ENCODE peak calls at places on chromosomes 2 and 18, in nine cellular contexts. C, E, I, F, A, O, B, L and Y are unnamed samples.
A peak's percentile ranks its signal among the peaks of the same experiment; 100 is the strongest.

GRCh38 chr2:100757621-100758394 is 62.1 kb upstream of the NPAS2 start:
- DNase-seq in C (peak; percentile 94), E (peak; percentile 98), I (no peak), F (peak; percentile 90), A (peak; percentile 39), O (no peak), B (peak; percentile 68), L (no peak), Y (peak; percentile 88)

GRCh38 chr2:43105586-43106562 is 120.5 kb downstream of the ZFP36L2 start:
- DNase-seq in C (peak; percentile 56), E (peak; percentile 73), I (no peak), F (peak; percentile 59), A (peak; percentile 58), O (peak; percentile 75), B (no peak), L (peak; percentile 68), Y (no peak)

GRCh38 chr2:85413592-85414421 is 3.6 kb upstream of the CAPG start:
- DNase-seq in C (no peak), E (peak; percentile 46), I (no peak), F (peak; percentile 59), A (no peak), O (no peak), B (peak; percentile 52), L (no peak), Y (peak; percentile 41)

GRCh38 chr2:159476329-159476728 is 140.0 kb downstream of the BAZ2B start:
- DNase-seq in C (no peak), E (peak; percentile 16), I (no peak), F (peak; percentile 50), A (no peak), O (no peak), B (no peak), L (no peak), Y (peak; percentile 29)

GRCh38 chr2:228318218-228318617 is 136.7 kb upstream of the SPHKAP start:
- DNase-seq in C (peak; percentile 72), E (no peak), I (peak; percentile 72), F (no peak), A (peak; percentile 1), O (no peak), B (no peak), L (peak; percentile 5), Y (peak; percentile 0)

GRCh38 chr18:62425465-62426190 is 97.2 kb upstream of the ZCCHC2 start:
- DNase-seq in C (peak; percentile 99), E (peak; percentile 96), I (peak; percentile 83), F (peak; percentile 94), A (peak; percentile 34), O (peak; percentile 58), B (peak; percentile 98), L (peak; percentile 66), Y (peak; percentile 90)

GRCh38 chr2:68747918-68748317 is 13.3 kb downstream of the ARHGAP25 start:
- DNase-seq in C (no peak), E (no peak), I (no peak), F (no peak), A (no peak), O (no peak), B (no peak), L (no peak), Y (no peak)

GRCh38 chr2:155695505-155695904 is 637.0 kb downstream of the NR4A2 start:
- DNase-seq in C (no peak), E (no peak), I (no peak), F (no peak), A (no peak), O (no peak), B (no peak), L (no peak), Y (no peak)

GRCh38 chr2:152548111-152548875 is 169.0 kb downstream of the PRPF40A start:
- DNase-seq in C (no peak), E (peak; percentile 35), I (no peak), F (peak; percentile 57), A (no peak), O (no peak), B (no peak), L (no peak), Y (peak; percentile 49)

GRCh38 chr2:217223222-217223930 is 363.5 kb upstream of the TNP1 start:
- DNase-seq in C (peak; percentile 92), E (peak; percentile 99), I (no peak), F (peak; percentile 98), A (no peak), O (peak; percentile 25), B (peak; percentile 90), L (no peak), Y (peak; percentile 98)

GRCh38 chr18:12930908-12931307 is 16.9 kb upstream of the SEH1L start:
- DNase-seq in C (no peak), E (no peak), I (no peak), F (no peak), A (no peak), O (no peak), B (no peak), L (no peak), Y (no peak)

GRCh38 chr18:61847164-61847791 is 45.5 kb downstream of the RNF152 start:
- DNase-seq in C (no peak), E (no peak), I (no peak), F (no peak), A (no peak), O (no peak), B (no peak), L (no peak), Y (no peak)

GRCh38 chr2:36333350-36334012 is 22.1 kb upstream of the CRIM1 start:
- DNase-seq in C (peak; percentile 31), E (no peak), I (no peak), F (no peak), A (no peak), O (no peak), B (no peak), L (no peak), Y (no peak)
- TF ChIP-seq CTCF in C (peak; percentile 43), E (no peak), I (peak; percentile 50), F (no peak), A (peak; percentile 34), O (peak; percentile 16), B (no peak), L (peak; percentile 20), Y (no peak)

DNA sequence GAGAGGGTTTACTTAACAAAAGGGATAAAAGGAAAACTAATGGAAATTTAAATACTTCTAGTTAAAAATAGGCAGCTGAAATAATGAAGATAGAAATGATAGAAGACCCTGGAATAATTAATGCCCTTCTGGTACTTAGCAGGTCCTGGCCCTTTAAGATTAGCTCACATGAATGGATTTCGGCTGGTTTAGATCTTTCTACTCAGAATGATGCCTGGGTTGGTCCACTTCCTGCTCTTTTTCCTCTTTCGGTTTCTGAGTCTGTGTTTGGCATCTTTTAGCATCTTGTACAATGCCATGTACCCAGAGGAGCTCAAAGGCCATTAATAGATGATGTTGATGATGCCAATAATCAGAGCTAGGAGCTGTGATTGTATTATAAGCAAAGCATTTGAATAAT is 290.5 kb downstream of the CLIP4 start:
- DNase-seq in C (no peak), E (no peak), I (no peak), F (no peak), A (no peak), O (no peak), B (no peak), L (no peak), Y (no peak)
- H3K4me2 ChIP-seq in C (no peak overlapping the region), E (no peak overlapping the region), I (no peak overlapping the region), F (no peak overlapping the region), A (no peak overlapping the region), O (no peak overlapping the region), B (no peak overlapping the region), L (no peak overlapping the region), Y (no peak overlapping the region)

GRCh38 chr2:139031722-139032121 is 251.5 kb upstream of the NXPH2 start:
- DNase-seq in C (peak; percentile 78), E (no peak), I (peak; percentile 46), F (peak; percentile 13), A (no peak), O (peak; percentile 18), B (no peak), L (peak; percentile 14), Y (peak; percentile 5)
- TF ChIP-seq CTCF in C (peak; percentile 57), E (no peak), I (peak; percentile 51), F (no peak), A (no peak), O (peak; percentile 47), B (no peak), L (no peak), Y (no peak)

GRCh38 chr2:70104231-70105111 is 17.2 kb downstream of the PCBP1 start:
- DNase-seq in C (no peak), E (peak; percentile 79), I (no peak), F (peak; percentile 60), A (no peak), O (peak; percentile 83), B (no peak), L (peak; percentile 67), Y (peak; percentile 48)
- H3K4me2 ChIP-seq in C (no peak overlapping the region), E (peak overlapping the region; percentile 64), I (no peak overlapping the region), F (no peak overlapping the region), A (peak overlapping the region; percentile 43), O (peak overlapping the region; percentile 84), B (no peak overlapping the region), L (peak overlapping the region; percentile 7), Y (peak overlapping the region; percentile 60)

GRCh38 chr2:65129613-65130439 is at the start of gene RAB1A:
- DNase-seq in C (peak; percentile 99), E (peak; percentile 100), I (peak; percentile 100), F (peak; percentile 100), A (peak; percentile 96), O (peak; percentile 100), B (peak; percentile 100), L (peak; percentile 97), Y (peak; percentile 99)
- TF ChIP-seq CTCF in C (peak; percentile 15), E (peak; percentile 49), I (peak; percentile 43), F (peak; percentile 9), A (peak; percentile 42), O (peak; percentile 35), B (peak; percentile 8), L (peak; percentile 21), Y (no peak)

GRCh38 chr2:108916397-108917077 is 72.5 kb downstream of the EDAR start:
- DNase-seq in C (no peak), E (no peak), I (peak; percentile 18), F (no peak), A (no peak), O (no peak), B (no peak), L (peak; percentile 5), Y (no peak)
- H3K4me2 ChIP-seq in C (no peak overlapping the region), E (no peak overlapping the region), I (no peak overlapping the region), F (no peak overlapping the region), A (no peak overlapping the region), O (no peak overlapping the region), B (no peak overlapping the region), L (no peak overlapping the region), Y (peak overlapping the region; percentile 51)

GRCh38 chr2:4763009-4763408 is 929.2 kb upstream of the SOX11 start:
- DNase-seq in C (peak; percentile 6), E (no peak), I (peak; percentile 56), F (no peak), A (no peak), O (peak; percentile 55), B (peak; percentile 58), L (peak; percentile 62), Y (no peak)
- TF ChIP-seq CTCF in C (peak; percentile 49), E (no peak), I (peak; percentile 86), F (no peak), A (no peak), O (peak; percentile 86), B (peak; percentile 56), L (no peak), Y (peak; percentile 37)

GRCh38 chr2:197158138-197158537 is 152.4 kb downstream of the ANKRD44 start:
- DNase-seq in C (no peak), E (no peak), I (no peak), F (no peak), A (no peak), O (no peak), B (no peak), L (no peak), Y (no peak)
- H3K4me2 ChIP-seq in C (peak overlapping the region; percentile 78), E (no peak overlapping the region), I (no peak overlapping the region), F (peak overlapping the region; percentile 61), A (peak overlapping the region; percentile 85), O (peak overlapping the region; percentile 81), B (peak overlapping the region; percentile 96), L (no peak overlapping the region), Y (no peak overlapping the region)